ENCODE peak calls at places on chromosomes 6 and 20, in six cellular contexts. One of them, this sample, is unnamed.

GRCh38 chr6:134520181-134521115 is 202.5 kb upstream of the SGK1 start:
- DNase-seq in cardiac muscle cell: no peak
- DNase-seq in aorta: no peak
- DNase-seq in mesenchymal stem cell: peak
- DNase-seq in testis: no peak
- DNase-seq in psoas muscle: no peak
- DNase-seq in this sample: no peak

GRCh38 chr20:63520939-63521601 is 505 bp downstream of the PPDPF start:
- DNase-seq in psoas muscle: peak
- DNase-seq in testis: peak
- DNase-seq in mesenchymal stem cell: peak
- DNase-seq in cardiac muscle cell: peak
- DNase-seq in aorta: peak
- DNase-seq in this sample: peak

GRCh38 chr20:35985789-35986188 is 17.4 kb downstream of the CNBD2 start:
- DNase-seq in aorta: no peak
- DNase-seq in psoas muscle: no peak
- DNase-seq in testis: no peak
- DNase-seq in mesenchymal stem cell: no peak
- DNase-seq in cardiac muscle cell: no peak
- DNase-seq in this sample: no peak

GRCh38 chr20:62910777-62911497 is 15.4 kb downstream of the DIDO1 start:
- DNase-seq in aorta: peak
- DNase-seq in psoas muscle: no peak
- DNase-seq in cardiac muscle cell: no peak
- DNase-seq in mesenchymal stem cell: no peak
- DNase-seq in testis: no peak
- DNase-seq in this sample: no peak

GRCh38 chr6:125164696-125165095 is 11.1 kb downstream of the TPD52L1 start:
- DNase-seq in mesenchymal stem cell: no peak
- DNase-seq in cardiac muscle cell: no peak
- DNase-seq in psoas muscle: no peak
- DNase-seq in testis: no peak
- DNase-seq in aorta: no peak
- DNase-seq in this sample: no peak

GRCh38 chr6:152271681-152272464 is 365.3 kb downstream of the SYNE1 start:
- DNase-seq in aorta: no peak
- DNase-seq in mesenchymal stem cell: no peak
- DNase-seq in testis: peak
- DNase-seq in psoas muscle: no peak
- DNase-seq in cardiac muscle cell: no peak
- DNase-seq in this sample: no peak

GRCh38 chr20:48733296-48733790 is 94.5 kb downstream of the PREX1 start:
- DNase-seq in cardiac muscle cell: no peak
- DNase-seq in aorta: no peak
- DNase-seq in mesenchymal stem cell: peak
- DNase-seq in psoas muscle: no peak
- DNase-seq in testis: no peak
- DNase-seq in this sample: no peak

GRCh38 chr6:2961971-2962370 is 9.4 kb downstream of the SERPINB6 start:
- DNase-seq in aorta: no peak
- DNase-seq in mesenchymal stem cell: no peak
- DNase-seq in psoas muscle: no peak
- DNase-seq in testis: no peak
- DNase-seq in cardiac muscle cell: no peak
- DNase-seq in this sample: peak

GRCh38 chr20:20010639-20011500 is 6.3 kb upstream of the NAA20 start:
- DNase-seq in psoas muscle: no peak
- DNase-seq in testis: no peak
- DNase-seq in aorta: no peak
- DNase-seq in cardiac muscle cell: no peak
- DNase-seq in mesenchymal stem cell: peak
- DNase-seq in this sample: no peak

GRCh38 chr6:167094436-167094819 is 28.5 kb upstream of the CCR6 start:
- DNase-seq in testis: no peak
- DNase-seq in mesenchymal stem cell: no peak
- DNase-seq in aorta: no peak
- DNase-seq in psoas muscle: no peak
- DNase-seq in cardiac muscle cell: peak
- DNase-seq in this sample: no peak

GRCh38 chr20:61746781-61747180 is 318.9 kb downstream of the TAF4 start:
- DNase-seq in aorta: peak
- DNase-seq in psoas muscle: no peak
- DNase-seq in mesenchymal stem cell: no peak
- DNase-seq in cardiac muscle cell: no peak
- DNase-seq in testis: no peak
- DNase-seq in this sample: no peak

GRCh38 chr6:35320031-35320410 is 22.3 kb upstream of the PPARD start:
- DNase-seq in aorta: no peak
- DNase-seq in mesenchymal stem cell: no peak
- DNase-seq in psoas muscle: no peak
- DNase-seq in testis: no peak
- DNase-seq in cardiac muscle cell: no peak
- DNase-seq in this sample: no peak

GRCh38 chr20:19760371-19760721 is 2.3 kb downstream of the RIN2 start:
- DNase-seq in aorta: no peak
- DNase-seq in mesenchymal stem cell: no peak
- DNase-seq in testis: no peak
- DNase-seq in cardiac muscle cell: peak
- DNase-seq in psoas muscle: no peak
- DNase-seq in this sample: no peak

GRCh38 chr6:11969092-11969491 is 43.0 kb upstream of the HIVEP1 start:
- DNase-seq in mesenchymal stem cell: peak
- DNase-seq in testis: no peak
- DNase-seq in aorta: no peak
- DNase-seq in psoas muscle: no peak
- DNase-seq in cardiac muscle cell: no peak
- DNase-seq in this sample: no peak

DNA sequence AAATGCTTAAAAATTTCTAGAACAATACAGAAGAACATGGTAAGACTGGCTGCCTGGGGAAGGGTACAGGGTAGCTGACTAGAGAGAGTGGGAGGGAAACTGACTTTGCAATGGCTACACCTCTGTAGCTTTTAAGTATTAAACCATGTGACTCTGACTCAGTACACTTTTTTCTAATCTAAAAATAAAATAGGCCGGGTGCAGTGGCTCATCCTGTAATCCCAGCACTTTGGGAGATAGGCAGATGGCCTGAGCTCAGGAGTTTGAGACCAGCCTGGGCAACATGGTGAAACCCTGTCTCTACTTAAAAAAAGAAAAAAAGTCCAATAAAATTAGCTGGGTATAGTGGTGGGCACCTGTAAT is 18.5 kb downstream of the ATP9A start:
- DNase-seq in psoas muscle: no peak
- DNase-seq in cardiac muscle cell: no peak
- DNase-seq in testis: no peak
- DNase-seq in mesenchymal stem cell: peak
- DNase-seq in aorta: no peak
- DNase-seq in this sample: no peak
- H3K27ac ChIP-seq in psoas muscle: peak
- H3K27ac ChIP-seq in cardiac muscle cell: no peak
- H3K27ac ChIP-seq in testis: peak
- H3K27ac ChIP-seq in mesenchymal stem cell: peak
- H3K27ac ChIP-seq in aorta: peak
- H3K27ac ChIP-seq in this sample: peak

GRCh38 chr20:24465168-24465567 is 4.3 kb upstream of the SYNDIG1 start:
- DNase-seq in cardiac muscle cell: no peak
- DNase-seq in psoas muscle: no peak
- DNase-seq in testis: no peak
- DNase-seq in aorta: no peak
- DNase-seq in mesenchymal stem cell: no peak
- DNase-seq in this sample: no peak
- H3K27ac ChIP-seq in cardiac muscle cell: no peak
- H3K27ac ChIP-seq in psoas muscle: no peak
- H3K27ac ChIP-seq in testis: no peak
- H3K27ac ChIP-seq in aorta: peak
- H3K27ac ChIP-seq in mesenchymal stem cell: no peak
- H3K27ac ChIP-seq in this sample: no peak

GRCh38 chr6:106156413-106156812 is 70.3 kb downstream of the PRDM1 start:
- DNase-seq in mesenchymal stem cell: no peak
- DNase-seq in aorta: no peak
- DNase-seq in psoas muscle: no peak
- DNase-seq in cardiac muscle cell: no peak
- DNase-seq in testis: no peak
- DNase-seq in this sample: no peak

GRCh38 chr6:106159531-106159940 is 73.4 kb downstream of the PRDM1 start:
- DNase-seq in testis: no peak
- DNase-seq in cardiac muscle cell: no peak
- DNase-seq in psoas muscle: no peak
- DNase-seq in aorta: no peak
- DNase-seq in mesenchymal stem cell: peak
- DNase-seq in this sample: no peak

GRCh38 chr6:106160189-106160588 is 74.1 kb downstream of the PRDM1 start:
- DNase-seq in testis: no peak
- DNase-seq in cardiac muscle cell: no peak
- DNase-seq in psoas muscle: no peak
- DNase-seq in aorta: no peak
- DNase-seq in mesenchymal stem cell: no peak
- DNase-seq in this sample: no peak

GRCh38 chr6:106156863-106157262 is 70.7 kb downstream of the PRDM1 start:
- DNase-seq in psoas muscle: no peak
- DNase-seq in cardiac muscle cell: no peak
- DNase-seq in testis: peak
- DNase-seq in aorta: no peak
- DNase-seq in mesenchymal stem cell: no peak
- DNase-seq in this sample: no peak

GRCh38 chr6:106158816-106159215 is 72.7 kb downstream of the PRDM1 start:
- DNase-seq in aorta: no peak
- DNase-seq in mesenchymal stem cell: no peak
- DNase-seq in testis: no peak
- DNase-seq in psoas muscle: no peak
- DNase-seq in cardiac muscle cell: no peak
- DNase-seq in this sample: no peak
- H3K27ac ChIP-seq in aorta: no peak
- H3K27ac ChIP-seq in mesenchymal stem cell: no peak
- H3K27ac ChIP-seq in testis: no peak
- H3K27ac ChIP-seq in psoas muscle: no peak
- H3K27ac ChIP-seq in cardiac muscle cell: no peak
- H3K27ac ChIP-seq in this sample: no peak

DNA sequence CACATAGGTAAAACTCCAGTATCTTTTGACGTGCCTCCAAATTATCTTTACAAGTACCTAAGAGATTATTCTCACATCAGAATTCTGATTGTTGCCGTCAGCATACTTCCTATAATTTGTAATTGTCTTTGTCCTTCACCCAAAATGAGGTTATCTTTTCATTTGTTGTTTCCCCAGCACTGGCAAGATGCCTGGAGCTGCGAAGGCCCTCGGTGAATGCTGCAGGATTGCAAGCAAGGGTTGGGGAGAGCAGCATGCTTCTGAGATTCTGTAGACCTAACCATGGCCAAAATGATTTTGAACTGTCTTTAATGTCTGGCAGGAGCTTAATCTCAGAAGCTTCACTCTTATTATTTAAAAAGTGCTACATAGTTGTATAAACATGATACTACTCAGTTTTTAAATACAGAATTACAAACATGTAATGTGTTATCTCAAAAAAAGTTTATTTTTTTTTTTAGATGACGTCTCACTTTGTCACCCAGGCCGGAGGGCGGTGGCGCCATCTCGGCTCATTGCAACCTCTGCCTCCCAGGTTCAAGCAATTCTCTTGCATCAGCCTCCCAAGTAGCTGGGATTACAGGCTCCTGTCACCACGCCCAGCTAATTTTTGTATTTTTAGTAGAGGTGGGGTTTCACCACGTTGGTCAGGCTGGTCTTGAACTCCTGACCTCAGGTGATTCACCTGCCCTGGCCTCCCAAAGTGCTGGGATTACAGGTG is 88.7 kb downstream of the ELOVL5 start:
- DNase-seq in testis: peak
- DNase-seq in aorta: no peak
- DNase-seq in cardiac muscle cell: no peak
- DNase-seq in psoas muscle: no peak
- DNase-seq in mesenchymal stem cell: no peak
- DNase-seq in this sample: no peak
- H3K27ac ChIP-seq in testis: peak
- H3K27ac ChIP-seq in aorta: no peak
- H3K27ac ChIP-seq in cardiac muscle cell: no peak
- H3K27ac ChIP-seq in psoas muscle: no peak
- H3K27ac ChIP-seq in mesenchymal stem cell: no peak
- H3K27ac ChIP-seq in this sample: no peak

This sample was measured in pancreas.